ENCODE peak calls at places on chromosomes 5 and 9, in nine cellular contexts. I, O, F, C, A, B, T, J and X are unnamed samples.
A peak's percentile ranks its signal among the peaks of the same experiment; 100 is the strongest.

GRCh38 chr9:37507586-37508134 is 21.9 kb downstream of the POLR1E start:
- DNase-seq in I (no peak), C (no peak), B (no peak), O (no peak), T (no peak), F (no peak), J (no peak), A (no peak), X (no peak)

GRCh38 chr5:26329562-26330189 is 708.7 kb downstream of the CDH9 start:
- DNase-seq in J (no peak), C (no peak), O (no peak), A (no peak), I (no peak), T (no peak), F (peak; percentile 62), B (no peak), X (no peak)

GRCh38 chr5:142432369-142432863 is 107.6 kb upstream of the SPRY4 start:
- DNase-seq in I (no peak), T (peak; percentile 72), A (peak; percentile 41), J (peak; percentile 9), F (peak; percentile 71), O (peak; percentile 73), C (no peak), B (no peak), X (no peak)

GRCh38 chr5:172123269-172123692 is 64.7 kb downstream of the STK10 start:
- DNase-seq in C (no peak), I (no peak), O (no peak), T (peak; percentile 47), B (peak; percentile 84), J (no peak), A (peak; percentile 72), F (peak; percentile 44), X (no peak)

GRCh38 chr5:155943516-155944407 is 383.2 kb upstream of the SGCD start:
- DNase-seq in C (peak; percentile 39), O (peak; percentile 60), I (no peak), B (no peak), A (no peak), F (peak; percentile 85), J (peak; percentile 9), T (peak; percentile 50), X (no peak)

GRCh38 chr9:36461341-36461740 is 61.3 kb upstream of the RNF38 start:
- DNase-seq in O (no peak), J (no peak), T (no peak), F (no peak), A (no peak), C (no peak), B (no peak), I (no peak), X (no peak)

GRCh38 chr5:51987679-51988209 is 604.5 kb downstream of the ISL1 start:
- DNase-seq in A (no peak), O (no peak), C (no peak), F (peak; percentile 64), B (no peak), T (no peak), J (no peak), I (no peak), X (no peak)

GRCh38 chr9:117392992-117393391 is 21.9 kb downstream of the ASTN2 start:
- DNase-seq in B (no peak), F (no peak), O (no peak), I (no peak), C (no peak), J (no peak), T (no peak), A (no peak), X (no peak)

GRCh38 chr9:127537014-127537413 is 75.1 kb upstream of the STXBP1 start:
- DNase-seq in A (no peak), O (no peak), J (no peak), I (no peak), F (no peak), C (no peak), B (peak; percentile 82), T (peak; percentile 23), X (no peak)